ENCODE peak calls at places on chromosomes 12 and 14, in five cellular contexts. One of them, this sample, is unnamed.

GRCh38 chr14:75487155-75487671 is 35.1 kb upstream of the BATF start:
- DNase-seq in tibial nerve: no peak
- DNase-seq in breast epithelium: no peak
- DNase-seq in uterus: no peak
- DNase-seq in K562: no peak
- DNase-seq in this sample: no peak

GRCh38 chr12:42141981-42142606 is 2.6 kb downstream of the GXYLT1 start:
- DNase-seq in tibial nerve: no peak
- DNase-seq in K562: peak
- DNase-seq in breast epithelium: no peak
- DNase-seq in uterus: no peak
- DNase-seq in this sample: no peak

GRCh38 chr14:24228902-24229301 is 3.3 kb downstream of the NEDD8 start:
- DNase-seq in breast epithelium: no peak
- DNase-seq in K562: no peak
- DNase-seq in tibial nerve: no peak
- DNase-seq in uterus: no peak
- DNase-seq in this sample: no peak

GRCh38 chr12:57389033-57389432 is 41.8 kb downstream of the R3HDM2 start:
- DNase-seq in K562: no peak
- DNase-seq in uterus: no peak
- DNase-seq in tibial nerve: no peak
- DNase-seq in breast epithelium: no peak
- DNase-seq in this sample: no peak

GRCh38 chr14:22422238-22422637 is 166.8 kb downstream of the DAD1 start:
- DNase-seq in uterus: no peak
- DNase-seq in K562: no peak
- DNase-seq in tibial nerve: no peak
- DNase-seq in breast epithelium: no peak
- DNase-seq in this sample: no peak

GRCh38 chr14:88005978-88006851 is 1.3 kb downstream of the GPR65 start:
- DNase-seq in tibial nerve: no peak
- DNase-seq in breast epithelium: no peak
- DNase-seq in uterus: no peak
- DNase-seq in K562: no peak
- DNase-seq in this sample: no peak

GRCh38 chr12:30753761-30754382 is 879 bp downstream of the CAPRIN2 start:
- DNase-seq in uterus: no peak
- DNase-seq in tibial nerve: no peak
- DNase-seq in K562: no peak
- DNase-seq in breast epithelium: no peak
- DNase-seq in this sample: no peak

GRCh38 chr12:49787672-49788071 is 40.5 kb downstream of the NCKAP5L start:
- DNase-seq in K562: no peak
- DNase-seq in uterus: no peak
- DNase-seq in tibial nerve: no peak
- DNase-seq in breast epithelium: no peak
- DNase-seq in this sample: no peak

GRCh38 chr12:22609501-22609900 is 15.5 kb upstream of the ETNK1 start:
- DNase-seq in K562: peak
- DNase-seq in tibial nerve: no peak
- DNase-seq in uterus: no peak
- DNase-seq in breast epithelium: no peak
- DNase-seq in this sample: no peak

GRCh38 chr12:12070674-12071661 is at the start of gene BCL2L14:
- DNase-seq in breast epithelium: no peak
- DNase-seq in K562: no peak
- DNase-seq in uterus: no peak
- DNase-seq in tibial nerve: no peak
- DNase-seq in this sample: no peak

GRCh38 chr14:70555890-70556289 is 21.1 kb upstream of the ADAM20 start:
- DNase-seq in breast epithelium: no peak
- DNase-seq in tibial nerve: no peak
- DNase-seq in K562: no peak
- DNase-seq in uterus: no peak
- DNase-seq in this sample: no peak

GRCh38 chr12:7588703-7589329 is 76.9 kb downstream of the APOBEC1 start:
- DNase-seq in uterus: no peak
- DNase-seq in breast epithelium: no peak
- DNase-seq in K562: peak
- DNase-seq in tibial nerve: peak
- DNase-seq in this sample: peak

GRCh38 chr12:49974677-49975369 is 2.1 kb downstream of the AQP6 start:
- DNase-seq in uterus: no peak
- DNase-seq in breast epithelium: no peak
- DNase-seq in K562: no peak
- DNase-seq in tibial nerve: no peak
- DNase-seq in this sample: no peak

GRCh38 chr14:59360923-59361794 is 104.0 kb downstream of the GPR135 start:
- DNase-seq in uterus: peak
- DNase-seq in breast epithelium: peak
- DNase-seq in tibial nerve: peak
- DNase-seq in K562: peak
- DNase-seq in this sample: peak

GRCh38 chr14:39050389-39050788 is 52.6 kb downstream of the SEC23A start:
- DNase-seq in breast epithelium: no peak
- DNase-seq in K562: no peak
- DNase-seq in tibial nerve: no peak
- DNase-seq in uterus: no peak
- DNase-seq in this sample: no peak

GRCh38 chr14:92945544-92945943 is 22.6 kb downstream of the CHGA start:
- DNase-seq in breast epithelium: no peak
- DNase-seq in K562: no peak
- DNase-seq in tibial nerve: no peak
- DNase-seq in uterus: no peak
- DNase-seq in this sample: no peak

GRCh38 chr14:81337073-81337472 is 63.1 kb downstream of the STON2 start:
- DNase-seq in tibial nerve: no peak
- DNase-seq in breast epithelium: no peak
- DNase-seq in uterus: no peak
- DNase-seq in K562: no peak
- DNase-seq in this sample: no peak

GRCh38 chr12:112482734-112483133 is 64.0 kb downstream of the PTPN11 start:
- DNase-seq in tibial nerve: no peak
- DNase-seq in breast epithelium: no peak
- DNase-seq in K562: no peak
- DNase-seq in uterus: no peak
- DNase-seq in this sample: no peak

GRCh38 chr12:29616664-29617409 is 119.4 kb upstream of the OVCH1 start:
- DNase-seq in breast epithelium: no peak
- DNase-seq in tibial nerve: no peak
- DNase-seq in uterus: no peak
- DNase-seq in K562: no peak
- DNase-seq in this sample: no peak

GRCh38 chr12:76035045-76035444 is 3.5 kb upstream of the PHLDA1 start:
- DNase-seq in uterus: no peak
- DNase-seq in K562: no peak
- DNase-seq in breast epithelium: no peak
- DNase-seq in tibial nerve: no peak
- DNase-seq in this sample: no peak

GRCh38 chr14:34718750-34719304 is 4.4 kb upstream of the CFL2 start:
- DNase-seq in tibial nerve: no peak
- DNase-seq in K562: no peak
- DNase-seq in uterus: no peak
- DNase-seq in breast epithelium: no peak
- DNase-seq in this sample: no peak

GRCh38 chr12:11906284-11906935 is 164.3 kb upstream of the BCL2L14 start:
- DNase-seq in breast epithelium: no peak
- DNase-seq in K562: no peak
- DNase-seq in tibial nerve: no peak
- DNase-seq in uterus: no peak
- DNase-seq in this sample: no peak

GRCh38 chr12:63066136-63066535 is 84.9 kb downstream of the AVPR1A start:
- DNase-seq in uterus: no peak
- DNase-seq in K562: no peak
- DNase-seq in breast epithelium: no peak
- DNase-seq in tibial nerve: no peak
- DNase-seq in this sample: no peak
- TF ChIP-seq POLR2A in uterus: no peak
- TF ChIP-seq POLR2A in K562: no peak
- TF ChIP-seq POLR2A in breast epithelium: no peak
- TF ChIP-seq POLR2A in tibial nerve: no peak
- TF ChIP-seq POLR2A in this sample: no peak

DNA sequence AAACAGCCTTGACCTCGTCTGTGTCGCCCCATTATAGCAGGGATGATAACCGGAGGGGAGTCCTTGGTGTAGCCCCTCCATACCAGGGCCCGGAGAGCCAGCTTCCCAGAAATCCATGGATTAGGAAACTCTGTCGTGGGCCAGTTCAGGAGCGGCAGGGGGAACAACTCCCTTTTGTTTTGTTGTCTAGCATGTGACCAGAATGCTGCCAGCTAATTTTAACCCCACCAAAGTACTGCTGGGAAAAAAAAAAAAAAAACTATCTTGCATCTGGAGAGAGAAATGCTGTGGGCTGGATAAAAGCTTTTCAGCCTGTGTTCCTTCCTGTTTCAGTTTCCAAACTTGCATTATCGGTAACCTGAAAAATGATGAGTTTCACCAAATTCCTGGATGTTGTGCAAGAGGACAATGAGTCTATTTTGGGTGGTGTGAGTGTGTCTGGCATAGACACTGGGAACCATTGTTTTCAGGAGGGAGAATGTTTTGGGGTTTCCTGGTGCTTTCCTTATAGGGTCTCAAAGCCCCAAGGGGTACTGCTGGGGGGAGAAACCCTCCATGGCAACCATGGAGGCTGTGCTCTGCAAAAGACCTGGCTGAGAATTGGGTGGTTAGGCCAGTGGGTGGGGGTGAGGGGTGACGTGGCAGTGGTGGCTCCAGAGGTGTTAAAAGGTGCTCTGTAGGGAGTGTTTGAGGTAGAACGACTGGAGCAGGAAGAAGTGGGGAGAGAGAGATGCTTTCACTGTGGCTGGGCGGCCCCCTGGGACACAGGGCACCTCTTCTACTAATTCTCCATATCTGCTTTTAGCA is 14.9 kb upstream of the IRF2BPL start:
- DNase-seq in breast epithelium: peak
- DNase-seq in tibial nerve: peak
- DNase-seq in uterus: peak
- DNase-seq in K562: no peak
- DNase-seq in this sample: no peak
- H3K4me3 ChIP-seq in breast epithelium: peak
- H3K4me3 ChIP-seq in tibial nerve: no peak
- H3K4me3 ChIP-seq in uterus: no peak
- H3K4me3 ChIP-seq in K562: no peak
- H3K4me3 ChIP-seq in this sample: no peak

DNA sequence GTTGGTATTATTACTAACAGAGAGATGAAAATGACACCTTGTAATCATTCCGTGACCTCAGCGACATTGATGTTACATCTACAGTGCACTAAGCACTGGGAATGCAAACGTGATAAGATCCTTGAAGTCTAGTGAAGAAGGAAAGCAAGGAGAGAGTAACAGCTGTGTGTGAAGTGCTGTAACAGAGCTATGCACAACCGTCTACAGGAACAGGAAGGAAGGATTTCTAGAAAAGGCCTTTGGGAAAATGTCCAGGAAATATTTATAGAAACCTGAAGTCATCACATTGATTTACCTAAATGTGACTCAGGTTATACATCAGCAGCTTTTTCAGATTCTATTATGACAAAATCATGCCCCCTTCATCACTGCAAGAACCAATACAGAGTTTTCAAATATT is 304.2 kb upstream of the AMIGO2 start:
- DNase-seq in K562: no peak
- DNase-seq in breast epithelium: no peak
- DNase-seq in tibial nerve: no peak
- DNase-seq in uterus: no peak
- DNase-seq in this sample: no peak
- TF ChIP-seq CTCF in K562: no peak
- TF ChIP-seq CTCF in breast epithelium: no peak
- TF ChIP-seq CTCF in tibial nerve: no peak
- TF ChIP-seq CTCF in uterus: no peak
- TF ChIP-seq CTCF in this sample: no peak

GRCh38 chr14:105860615-105861580 is 334.5 kb downstream of the TMEM121 start:
- DNase-seq in breast epithelium: no peak
- DNase-seq in uterus: peak
- DNase-seq in tibial nerve: no peak
- DNase-seq in K562: no peak
- DNase-seq in this sample: no peak
- TF ChIP-seq POLR2A in breast epithelium: no peak
- TF ChIP-seq POLR2A in uterus: no peak
- TF ChIP-seq POLR2A in tibial nerve: no peak
- TF ChIP-seq POLR2A in K562: no peak
- TF ChIP-seq POLR2A in this sample: no peak

GRCh38 chr12:132329036-132329738 is at the start of gene GALNT9:
- DNase-seq in K562: no peak
- DNase-seq in breast epithelium: no peak
- DNase-seq in uterus: no peak
- DNase-seq in tibial nerve: no peak
- DNase-seq in this sample: no peak
- H3K4me3 ChIP-seq in K562: no peak
- H3K4me3 ChIP-seq in breast epithelium: peak
- H3K4me3 ChIP-seq in uterus: no peak
- H3K4me3 ChIP-seq in tibial nerve: no peak
- H3K4me3 ChIP-seq in this sample: no peak

GRCh38 chr14:74105381-74105780 is 20.6 kb downstream of the LIN52 start:
- DNase-seq in tibial nerve: no peak
- DNase-seq in uterus: no peak
- DNase-seq in breast epithelium: no peak
- DNase-seq in K562: no peak
- DNase-seq in this sample: no peak
- TF ChIP-seq CTCF in tibial nerve: no peak
- TF ChIP-seq CTCF in uterus: no peak
- TF ChIP-seq CTCF in breast epithelium: no peak
- TF ChIP-seq CTCF in K562: no peak
- TF ChIP-seq CTCF in this sample: no peak